ENCODE peak calls at places on chromosomes 11 and 22, in nine cellular contexts. L is GM23338; B is AG04450; Y is CD4-positive, alpha-beta memory T cell; Q is psoas muscle; A is dorsolateral prefrontal cortex; Z is prostate gland; U is mammary epithelial cell; H is endothelial cell of umbilical vein. J is an unnamed sample.
A peak's percentile ranks its signal among the peaks of the same experiment; 100 is the strongest.

GRCh38 chr11:134538793-134539192 is 126.8 kb upstream of the B3GAT1 start:
- DNase-seq in Y (no peak), L (no peak), H (no peak), Z (no peak), U (no peak), B (no peak), Q (no peak), A (no peak), J (no peak)

GRCh38 chr22:27115816-27116256 is 458.4 kb downstream of the MIAT start:
- DNase-seq in B (no peak), Z (no peak), A (no peak), Y (no peak), U (peak; percentile 73), Q (no peak), H (peak; percentile 91), L (no peak), J (no peak)

GRCh38 chr11:125221499-125221898 is 56.9 kb downstream of the PKNOX2 start:
- DNase-seq in Q (no peak), L (no peak), A (no peak), B (no peak), Z (no peak), U (no peak), Y (no peak), H (no peak), J (no peak)

GRCh38 chr11:79160786-79161403 is 279.9 kb downstream of the TENM4 start:
- DNase-seq in Q (no peak), A (no peak), B (no peak), Y (no peak), U (peak; percentile 60), Z (peak; percentile 8), L (peak; percentile 26), H (no peak), J (no peak)

GRCh38 chr11:17770917-17771316 is 36.3 kb downstream of the KCNC1 start:
- DNase-seq in U (no peak), B (no peak), L (no peak), Q (no peak), H (no peak), A (no peak), Y (no peak), Z (no peak), J (no peak)

GRCh38 chr11:80860632-80861031 is 1419.8 kb upstream of the TENM4 start:
- DNase-seq in U (peak; percentile 61), A (no peak), L (no peak), H (peak; percentile 90), Y (no peak), B (no peak), Z (no peak), Q (no peak), J (no peak)

GRCh38 chr11:1194231-1194976 is 28.5 kb upstream of the MUC5B start:
- DNase-seq in L (no peak), Y (no peak), A (peak; percentile 19), U (no peak), B (no peak), H (no peak), Q (peak; percentile 13), Z (no peak), J (no peak)

GRCh38 chr22:44181033-44181911 is 547 bp downstream of the PARVG start:
- DNase-seq in Z (no peak), Y (peak; percentile 53), H (no peak), L (no peak), Q (no peak), B (no peak), U (no peak), A (no peak), J (no peak)

GRCh38 chr22:32281092-32281491 is 25.9 kb upstream of the SLC5A4 start:
- DNase-seq in B (no peak), Z (no peak), Y (no peak), U (peak; percentile 93), A (no peak), Q (no peak), L (no peak), H (no peak), J (no peak)

GRCh38 chr11:132020001-132020400 is 649.6 kb downstream of the NTM start:
- DNase-seq in B (no peak), Q (no peak), H (no peak), Z (no peak), U (no peak), Y (no peak), L (no peak), A (no peak), J (no peak)

GRCh38 chr11:86571273-86571948 is 101.0 kb downstream of the ME3 start:
- DNase-seq in U (no peak), Q (no peak), L (peak; percentile 94), Z (no peak), B (no peak), A (no peak), Y (no peak), H (peak; percentile 37), J (no peak)

GRCh38 chr11:122069946-122070345 is 46.1 kb downstream of the BLID start:
- DNase-seq in B (peak; percentile 72), U (peak; percentile 43), H (peak; percentile 93), Y (no peak), Z (no peak), Q (peak; percentile 32), A (peak; percentile 56), L (peak; percentile 49), J (no peak)

DNA sequence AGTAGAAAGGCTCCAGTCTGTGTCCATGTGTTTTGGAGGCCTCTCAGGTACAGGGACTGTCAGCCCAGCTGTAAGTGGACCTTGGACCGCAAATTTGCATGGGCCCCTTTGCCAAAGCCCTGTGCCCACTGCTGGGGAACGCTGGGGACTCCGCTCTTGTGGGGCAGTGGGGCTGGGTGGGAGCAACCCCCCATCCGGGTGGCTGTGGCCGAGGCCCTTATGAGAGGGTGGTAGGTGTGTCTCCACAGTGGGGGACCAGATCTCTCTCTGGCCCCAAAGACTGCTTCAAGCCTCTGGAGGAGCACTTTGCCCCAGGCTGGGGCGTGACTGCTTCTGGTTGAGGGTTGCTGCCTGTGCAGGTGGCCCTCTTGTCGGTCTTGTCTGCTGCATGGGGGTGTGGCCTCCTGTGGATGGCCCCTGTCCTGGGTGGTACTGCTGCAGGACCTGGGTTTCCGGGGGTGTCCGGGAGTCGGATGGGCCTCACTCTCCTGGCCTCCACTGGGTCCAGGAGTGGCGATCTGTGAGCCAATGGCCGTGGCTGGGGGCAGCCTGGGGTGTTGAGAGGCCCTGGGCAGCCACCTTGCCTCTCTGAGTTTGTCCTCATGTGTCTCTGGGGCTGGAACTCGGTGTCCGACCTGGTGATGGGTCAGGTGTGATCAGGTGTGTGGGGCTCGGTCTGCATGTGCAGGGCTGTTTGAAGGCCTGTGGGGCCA is 15.9 kb downstream of the KCNQ1 start:
- DNase-seq in H (no peak), Y (no peak), Q (no peak), B (no peak), L (no peak), A (peak; percentile 7), Z (no peak), U (no peak), J (no peak)
- H3K27ac ChIP-seq in H (no peak overlapping the region), Y (no peak overlapping the region), Q (no peak overlapping the region), B (no peak overlapping the region), L (no peak overlapping the region), A (no peak overlapping the region), Z (no peak overlapping the region), U (no peak overlapping the region), J (no peak overlapping the region)

DNA sequence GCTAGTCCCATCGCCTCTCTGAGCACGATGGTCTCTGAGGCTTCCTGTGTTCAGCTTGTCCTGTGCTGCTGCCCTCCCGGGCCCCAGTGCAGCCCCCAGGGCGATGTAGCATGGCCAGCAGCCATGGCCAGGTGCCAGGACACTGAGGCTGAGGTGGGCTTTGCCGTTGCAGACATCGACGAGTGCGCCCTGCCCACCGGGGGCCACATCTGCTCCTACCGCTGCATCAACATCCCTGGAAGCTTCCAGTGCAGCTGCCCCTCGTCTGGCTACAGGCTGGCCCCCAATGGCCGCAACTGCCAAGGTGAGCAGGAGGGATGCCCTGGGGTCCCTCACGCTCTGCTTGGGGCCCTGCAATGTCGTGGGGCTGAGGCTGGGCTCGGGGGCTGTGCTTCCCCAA is 45.8 kb downstream of the FBLN1 start:
- DNase-seq in Y (no peak), L (no peak), B (no peak), Q (no peak), Z (no peak), U (no peak), H (no peak), A (no peak), J (no peak)
- H3K27ac ChIP-seq in Y (no peak overlapping the region), L (no peak overlapping the region), B (peak overlapping the region; percentile 97), Q (no peak overlapping the region), Z (peak overlapping the region; percentile 61), U (no peak overlapping the region), H (no peak overlapping the region), A (no peak overlapping the region), J (no peak overlapping the region)

DNA sequence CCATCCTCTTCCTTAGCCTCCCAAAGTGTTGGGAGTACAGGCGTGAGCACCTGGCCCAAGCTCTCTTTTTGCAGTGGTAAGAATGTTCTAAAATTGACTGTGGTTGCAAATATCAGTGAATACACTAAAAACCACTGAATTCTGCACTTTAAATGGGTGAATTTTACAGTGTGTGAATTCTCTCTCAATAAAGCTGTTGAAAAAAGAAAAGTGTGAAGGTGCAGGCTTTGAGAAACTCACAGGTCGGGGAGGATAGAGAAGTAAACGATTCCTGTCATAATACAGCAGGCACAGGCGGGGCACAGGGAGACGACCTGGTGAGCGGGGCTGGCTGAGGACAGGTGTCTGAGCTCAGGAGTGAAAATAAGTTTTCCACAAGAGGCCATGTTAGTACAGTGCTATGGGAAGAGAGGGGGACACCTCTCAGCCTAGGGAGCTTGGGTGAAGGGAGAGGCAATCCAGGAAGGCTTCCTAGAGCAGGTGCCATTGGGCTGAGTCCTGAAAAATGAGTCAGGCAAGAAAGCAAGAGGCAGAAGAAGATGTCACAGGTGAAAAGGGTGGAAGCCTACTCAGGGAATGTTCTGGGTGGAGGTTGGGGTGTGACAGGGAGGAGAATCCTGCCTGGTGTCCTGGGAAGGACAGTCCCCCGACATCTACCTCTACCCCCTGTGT is 26.1 kb downstream of the LIF start:
- DNase-seq in U (no peak), H (no peak), Z (no peak), A (no peak), L (no peak), Q (no peak), Y (no peak), B (no peak), J (no peak)
- H3K27ac ChIP-seq in U (no peak overlapping the region), H (no peak overlapping the region), Z (no peak overlapping the region), A (no peak overlapping the region), L (no peak overlapping the region), Q (no peak overlapping the region), Y (peak overlapping the region; percentile 54), B (no peak overlapping the region), J (no peak overlapping the region)

GRCh38 chr11:114147389-114148382 is 88.2 kb downstream of the ZBTB16 start:
- DNase-seq in Y (no peak), U (no peak), A (no peak), H (peak; percentile 26), L (no peak), Q (no peak), B (no peak), Z (no peak), J (peak; percentile 38)
- H3K27ac ChIP-seq in Y (no peak overlapping the region), U (no peak overlapping the region), A (peak overlapping the region; percentile 80), H (no peak overlapping the region), L (no peak overlapping the region), Q (peak overlapping the region; percentile 99), B (no peak overlapping the region), Z (peak overlapping the region; percentile 70), J (peak overlapping the region; percentile 95)

DNA sequence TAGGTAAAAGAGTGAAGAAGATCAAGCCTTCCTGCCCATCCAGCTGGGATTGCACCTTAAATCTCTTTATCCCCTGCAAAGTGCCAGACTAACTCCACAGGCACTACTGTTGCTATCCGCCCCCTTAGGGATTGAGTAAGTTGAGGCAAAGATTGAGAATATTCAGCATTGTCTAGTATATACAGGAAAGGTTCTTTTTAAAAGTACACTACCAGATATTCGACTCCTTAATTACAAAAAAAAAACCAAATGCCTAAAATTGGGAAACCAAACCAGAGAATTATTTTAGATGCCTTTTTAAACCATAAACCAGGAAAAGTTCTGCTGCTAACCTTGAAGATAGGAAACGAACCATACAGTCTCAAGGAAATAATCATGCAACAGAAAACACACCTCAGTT is 11.5 kb downstream of the SERPIND1 start:
- DNase-seq in A (no peak), Y (no peak), H (no peak), U (no peak), Q (no peak), B (no peak), L (no peak), Z (no peak), J (no peak)
- H3K27ac ChIP-seq in A (no peak overlapping the region), Y (no peak overlapping the region), H (no peak overlapping the region), U (no peak overlapping the region), Q (no peak overlapping the region), B (no peak overlapping the region), L (no peak overlapping the region), Z (no peak overlapping the region), J (no peak overlapping the region)

J was measured in gastrocnemius medialis.